ENCODE peak calls at places on chromosome 21, in nine cellular contexts. One of them, this sample, is unnamed.

GRCh38 chr21:25735895-25736597 is 1.3 kb downstream of the GABPA start:
- DNase-seq in cardiac muscle cell: peak; percentile 42
- DNase-seq in H54: no peak
- DNase-seq in pancreas: no peak
- DNase-seq in HCT116: no peak
- DNase-seq in EH: peak; percentile 48
- DNase-seq in T-helper 1 cell: no peak
- DNase-seq in RWPE1: no peak
- DNase-seq in cerebellar cortex: peak; percentile 39
- DNase-seq in this sample: no peak

GRCh38 chr21:35882791-35883240 is 177.5 kb downstream of the SETD4 start:
- DNase-seq in T-helper 1 cell: no peak
- DNase-seq in cerebellar cortex: no peak
- DNase-seq in RWPE1: no peak
- DNase-seq in pancreas: peak; percentile 13
- DNase-seq in cardiac muscle cell: peak; percentile 42
- DNase-seq in H54: no peak
- DNase-seq in HCT116: no peak
- DNase-seq in EH: peak; percentile 65
- DNase-seq in this sample: no peak

GRCh38 chr21:38813554-38813953 is 7.8 kb downstream of the ETS2 start:
- DNase-seq in T-helper 1 cell: no peak
- DNase-seq in cardiac muscle cell: no peak
- DNase-seq in RWPE1: no peak
- DNase-seq in H54: no peak
- DNase-seq in pancreas: no peak
- DNase-seq in EH: no peak
- DNase-seq in HCT116: no peak
- DNase-seq in cerebellar cortex: no peak
- DNase-seq in this sample: no peak

GRCh38 chr21:36501589-36501892 is 21.6 kb upstream of the CLDN14 start:
- DNase-seq in pancreas: no peak
- DNase-seq in T-helper 1 cell: no peak
- DNase-seq in H54: no peak
- DNase-seq in cardiac muscle cell: no peak
- DNase-seq in cerebellar cortex: no peak
- DNase-seq in HCT116: no peak
- DNase-seq in EH: no peak
- DNase-seq in RWPE1: no peak
- DNase-seq in this sample: no peak

GRCh38 chr21:44406953-44407352 is 48.4 kb upstream of the LRRC3 start:
- DNase-seq in HCT116: no peak
- DNase-seq in H54: no peak
- DNase-seq in T-helper 1 cell: no peak
- DNase-seq in EH: no peak
- DNase-seq in cerebellar cortex: no peak
- DNase-seq in pancreas: no peak
- DNase-seq in cardiac muscle cell: no peak
- DNase-seq in RWPE1: no peak
- DNase-seq in this sample: no peak

GRCh38 chr21:42671778-42672593 is 18.6 kb downstream of the PDE9A start:
- DNase-seq in cardiac muscle cell: no peak
- DNase-seq in RWPE1: no peak
- DNase-seq in EH: no peak
- DNase-seq in HCT116: no peak
- DNase-seq in H54: no peak
- DNase-seq in T-helper 1 cell: no peak
- DNase-seq in pancreas: no peak
- DNase-seq in cerebellar cortex: no peak
- DNase-seq in this sample: no peak

GRCh38 chr21:44405948-44406872 is 49.1 kb upstream of the LRRC3 start:
- DNase-seq in EH: peak; percentile 14
- DNase-seq in HCT116: no peak
- DNase-seq in T-helper 1 cell: no peak
- DNase-seq in RWPE1: no peak
- DNase-seq in pancreas: no peak
- DNase-seq in cerebellar cortex: no peak
- DNase-seq in cardiac muscle cell: no peak
- DNase-seq in H54: peak; percentile 69
- DNase-seq in this sample: no peak

GRCh38 chr21:44427241-44428120 is 27.8 kb upstream of the LRRC3 start:
- DNase-seq in T-helper 1 cell: no peak
- DNase-seq in pancreas: no peak
- DNase-seq in cardiac muscle cell: no peak
- DNase-seq in cerebellar cortex: peak; percentile 35
- DNase-seq in RWPE1: no peak
- DNase-seq in H54: no peak
- DNase-seq in EH: no peak
- DNase-seq in HCT116: no peak
- DNase-seq in this sample: no peak

GRCh38 chr21:26892151-26892550 is 46.9 kb upstream of the ADAMTS1 start:
- DNase-seq in T-helper 1 cell: no peak
- DNase-seq in H54: no peak
- DNase-seq in EH: no peak
- DNase-seq in HCT116: no peak
- DNase-seq in RWPE1: no peak
- DNase-seq in pancreas: no peak
- DNase-seq in cerebellar cortex: no peak
- DNase-seq in cardiac muscle cell: no peak
- DNase-seq in this sample: no peak